ENCODE peak calls at places on chromosomes 5 and 9, in six cellular contexts. C, F, X, Z, K and Y are unnamed samples. For H3K4me1, the result is how much of the 10 kb centered on the place peaks cover.

GRCh38 chr9:88578486-88579362 is 43.7 kb downstream of the NXNL2 start:
- DNase-seq in C (peak), F (peak), X (peak), Z (peak), K (peak), Y (peak)

GRCh38 chr5:133924221-133924920 is 44.1 kb downstream of the C5orf15 start:
- DNase-seq in C (no peak), F (no peak), X (no peak), Z (no peak), K (no peak), Y (no peak)

GRCh38 chr9:109466623-109467590 is 31.2 kb downstream of the PTPN3 start:
- DNase-seq in C (no peak), F (peak), X (no peak), Z (no peak), K (no peak), Y (no peak)

GRCh38 chr5:157744055-157745011 is 821 bp downstream of the LSM11 start:
- DNase-seq in C (peak), F (no peak), X (peak), Z (peak), K (no peak), Y (peak)

GRCh38 chr5:136034976-136035375 is 6.2 kb downstream of the TGFBI start:
- DNase-seq in C (no peak), F (no peak), X (peak), Z (peak), K (no peak), Y (peak)

GRCh38 chr9:33225319-33226152 is 14.4 kb upstream of the SPINK4 start:
- DNase-seq in C (no peak), F (peak), X (no peak), Z (peak), K (peak), Y (no peak)

GRCh38 chr5:98214240-98215051 is 559.0 kb upstream of the RGMB start:
- DNase-seq in C (no peak), F (peak), X (no peak), Z (peak), K (no peak), Y (no peak)

GRCh38 chr9:89797970-89798369 is 193.2 kb downstream of the GADD45G start:
- DNase-seq in C (peak), F (no peak), X (no peak), Z (no peak), K (no peak), Y (no peak)

GRCh38 chr5:126909856-126910255 is 120.5 kb downstream of the MARCHF3 start:
- DNase-seq in C (no peak), F (no peak), X (no peak), Z (no peak), K (no peak), Y (no peak)

GRCh38 chr9:94649100-94649855 is 10.0 kb upstream of the FBP1 start:
- DNase-seq in C (no peak), F (peak), X (no peak), Z (no peak), K (no peak), Y (no peak)

GRCh38 chr9:91321691-91322090 is 40.0 kb downstream of the AUH start:
- DNase-seq in C (no peak), F (no peak), X (no peak), Z (no peak), K (no peak), Y (no peak)

GRCh38 chr9:122158202-122158601 is 1.4 kb downstream of the NDUFA8 start:
- DNase-seq in C (no peak), F (peak), X (no peak), Z (no peak), K (no peak), Y (no peak)

GRCh38 chr5:2758632-2759031 is 7.2 kb upstream of the IRX2 start:
- DNase-seq in C (no peak), F (peak), X (no peak), Z (no peak), K (no peak), Y (no peak)

GRCh38 chr9:113511856-113512761 is 48.6 kb downstream of the RGS3 start:
- DNase-seq in C (no peak), F (peak), X (no peak), Z (no peak), K (peak), Y (peak)

GRCh38 chr5:103014983-103015382 is 105.0 kb downstream of the GIN1 start:
- DNase-seq in C (no peak), F (no peak), X (no peak), Z (no peak), K (no peak), Y (no peak)

GRCh38 chr9:20697021-20697719 is 13.1 kb downstream of the FOCAD start:
- DNase-seq in C (no peak), F (no peak), X (no peak), Z (no peak), K (no peak), Y (no peak)

GRCh38 chr9:84856181-84856632 is 186.7 kb downstream of the NTRK2 start:
- DNase-seq in C (no peak), F (peak), X (no peak), Z (peak), K (no peak), Y (no peak)
- H3K4me1 ChIP-seq in C (under half), F (under half), X (half or more), Z (under half), K (under half), Y (under half)

GRCh38 chr5:88825782-88826110 is 57.2 kb downstream of the MEF2C start:
- DNase-seq in C (no peak), F (no peak), X (no peak), Z (no peak), K (no peak), Y (no peak)
- H3K4me3 ChIP-seq in C (no peak), F (no peak), X (peak), Z (no peak), K (no peak), Y (no peak)

GRCh38 chr5:58499231-58499630 is 8.0 kb downstream of the GAPT start:
- DNase-seq in C (no peak), F (no peak), X (no peak), Z (no peak), K (no peak), Y (no peak)

GRCh38 chr5:58497956-58498942 is 7.0 kb downstream of the GAPT start:
- DNase-seq in C (no peak), F (peak), X (no peak), Z (no peak), K (no peak), Y (no peak)

GRCh38 chr5:58493136-58493535 is 1.9 kb downstream of the GAPT start:
- DNase-seq in C (no peak), F (no peak), X (no peak), Z (no peak), K (no peak), Y (no peak)

GRCh38 chr5:58499951-58500350 is 8.7 kb downstream of the GAPT start:
- DNase-seq in C (no peak), F (no peak), X (no peak), Z (no peak), K (no peak), Y (no peak)

DNA sequence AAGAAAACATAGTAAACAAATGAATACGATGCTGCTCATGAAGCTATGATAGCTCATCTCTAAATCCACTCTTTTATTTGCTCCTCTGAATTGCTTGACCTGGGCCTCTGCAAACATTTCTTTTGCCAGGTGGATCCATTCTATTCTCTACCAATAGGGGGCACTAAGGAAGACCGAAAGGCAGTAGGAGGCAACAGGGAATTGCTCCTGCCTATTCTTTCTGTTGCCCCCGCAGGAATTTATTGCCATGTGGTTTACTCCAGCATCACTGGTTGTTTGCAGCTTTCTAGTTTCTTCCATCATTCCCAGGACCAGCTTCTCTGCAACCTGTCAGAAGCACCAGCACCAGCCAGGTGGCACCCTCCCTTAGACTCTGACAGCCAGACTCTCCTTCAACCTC is 5.3 kb downstream of the GAPT start:
- DNase-seq in C (no peak), F (no peak), X (no peak), Z (no peak), K (no peak), Y (no peak)
- H3K4me1 ChIP-seq in C (under half), F (under half), X (under half), Z (under half), K (under half), Y (half or more)

DNA sequence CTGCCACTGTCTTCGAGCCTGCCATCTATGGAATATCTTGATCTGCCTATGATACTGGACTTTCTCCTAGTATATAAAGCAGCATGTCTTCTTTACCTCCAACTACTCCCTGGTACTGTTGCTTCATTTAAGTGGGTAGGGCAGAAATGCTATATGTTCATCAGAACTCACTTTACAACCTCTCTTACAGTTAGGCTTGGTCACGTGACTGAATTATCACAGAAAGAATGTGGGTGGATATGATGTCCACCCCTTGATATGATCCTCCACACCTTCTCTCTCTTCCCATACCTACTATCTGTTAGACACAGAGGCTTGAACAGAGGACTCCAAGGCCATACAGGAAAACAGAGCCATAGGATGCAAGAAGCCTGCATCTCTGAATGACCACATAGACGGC is 19.8 kb downstream of the CRHBP start:
- DNase-seq in C (no peak), F (no peak), X (no peak), Z (no peak), K (no peak), Y (no peak)
- H3K4me3 ChIP-seq in C (no peak), F (no peak), X (no peak), Z (no peak), K (no peak), Y (no peak)

DNA sequence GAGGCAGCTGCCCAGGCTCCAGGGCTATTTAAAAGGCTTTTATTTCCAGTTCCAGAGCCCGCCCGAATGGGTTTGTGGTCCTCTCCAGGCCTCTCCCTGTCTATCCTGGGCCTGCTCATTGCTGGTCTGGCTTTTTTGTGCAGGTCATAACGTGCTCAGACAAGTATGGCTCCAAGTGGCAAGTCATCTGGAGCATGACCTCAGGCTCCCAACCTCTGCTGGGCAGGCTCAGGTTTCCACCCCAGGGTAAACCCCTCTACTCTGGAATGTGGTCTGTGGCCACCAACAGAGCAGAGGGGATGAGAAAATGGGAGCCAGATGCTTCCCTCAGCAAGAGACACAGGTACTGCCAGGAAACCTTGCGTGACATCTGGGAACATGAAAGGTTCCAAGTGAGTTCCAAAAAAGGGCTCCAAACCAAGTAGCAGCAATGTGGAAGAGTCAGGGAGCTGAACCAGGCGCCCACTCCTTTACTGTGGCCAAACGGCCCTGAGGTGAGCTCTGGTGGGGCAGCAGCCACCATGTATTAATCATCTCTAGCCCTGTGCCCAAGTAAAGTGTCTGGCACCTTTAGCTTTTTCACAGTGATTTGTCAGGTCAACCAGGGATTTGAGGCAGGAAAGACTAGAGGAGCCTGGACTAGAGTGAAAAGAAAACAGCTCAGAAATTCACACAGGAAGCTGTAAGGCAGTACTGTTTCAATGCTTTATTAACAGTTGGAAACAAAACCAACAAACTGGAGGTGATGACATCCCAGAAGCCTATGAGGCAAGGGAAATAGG is 25.6 kb downstream of the PCDHGC5 start:
- DNase-seq in C (no peak), F (peak), X (no peak), Z (no peak), K (no peak), Y (no peak)
- H3K4me1 ChIP-seq in C (half or more), F (half or more), X (half or more), Z (under half), K (under half), Y (under half)

DNA sequence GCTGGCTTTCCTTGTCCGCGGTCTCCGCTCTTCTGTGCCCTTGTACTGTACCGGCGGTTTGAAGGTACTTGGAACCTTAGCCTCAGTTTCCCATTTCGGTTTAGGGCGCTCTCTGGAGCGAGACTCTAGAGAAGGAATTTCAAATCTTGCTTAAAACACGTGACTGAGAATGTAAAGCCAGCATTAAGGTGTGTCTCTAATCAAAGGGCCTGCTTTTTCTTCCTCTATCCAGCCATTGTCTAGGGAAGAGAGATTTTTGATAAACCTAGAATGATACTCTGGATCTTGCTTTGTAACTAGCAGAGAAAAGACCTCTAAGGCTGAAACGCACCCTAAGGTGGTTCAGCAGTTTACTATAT is 701 bp downstream of the GPR107 start:
- DNase-seq in C (no peak), F (peak), X (no peak), Z (no peak), K (no peak), Y (no peak)
- H3K4me3 ChIP-seq in C (peak), F (peak), X (peak), Z (peak), K (peak), Y (peak)

GRCh38 chr9:71112866-71113265 is 8.6 kb downstream of the TRPM3 start:
- DNase-seq in C (no peak), F (no peak), X (no peak), Z (no peak), K (no peak), Y (no peak)

GRCh38 chr9:71105192-71105591 is 16.2 kb downstream of the TRPM3 start:
- DNase-seq in C (no peak), F (no peak), X (no peak), Z (no peak), K (no peak), Y (no peak)

DNA sequence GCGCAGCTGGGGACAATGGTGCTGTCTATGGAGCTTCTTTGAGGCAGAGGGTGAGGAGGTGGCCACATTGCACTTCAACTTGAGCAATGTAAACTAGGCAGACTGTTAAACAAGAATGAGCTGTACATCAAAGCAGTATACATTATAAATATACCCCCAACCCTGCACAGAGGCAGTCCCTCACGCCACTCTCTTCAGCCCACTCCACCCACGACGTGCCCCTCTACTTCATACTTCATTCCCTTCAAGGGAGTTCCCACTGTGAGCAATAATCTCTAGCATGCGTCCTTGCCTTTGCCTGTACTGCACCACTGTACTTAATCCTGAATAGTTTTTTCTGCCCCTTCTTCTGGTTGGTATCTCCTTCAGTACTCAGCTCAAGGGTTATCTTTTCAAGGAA is 14.4 kb downstream of the TRPM3 start:
- DNase-seq in C (no peak), F (no peak), X (no peak), Z (no peak), K (no peak), Y (no peak)
- H3K4me1 ChIP-seq in C (under half), F (under half), X (under half), Z (under half), K (under half), Y (under half)

GRCh38 chr9:35730486-35730854 is 1.5 kb downstream of the TLN1 start:
- DNase-seq in C (no peak), F (no peak), X (no peak), Z (no peak), K (no peak), Y (no peak)
- H3K4me3 ChIP-seq in C (peak), F (peak), X (peak), Z (peak), K (peak), Y (peak)